ENCODE peak calls at places on chromosomes 7 and 10, in eight cellular contexts. D is CD4-positive, alpha-beta memory T cell; F is stimulated activated CD4-positive, alpha-beta T cell treated with anti-CD3 and anti-CD28 coated beads, Interleukin-1b, Interleukin-23, amount 100 ng/mL, for 48 hours; M is GM23338; O is T-helper 2 cell; A is activated CD4-positive, alpha-beta memory T cell treated with anti-CD3 and anti-CD28 coated beads for 36 hours; T is HEK293T; W is non-pigmented ciliary epithelial cell. U is an unnamed sample.

GRCh38 chr10:130737622-130738021 is 573.9 kb downstream of the TCERG1L start:
- DNase-seq in D (no peak), F (no peak), M (peak; percentile 44), O (no peak), A (no peak), T (no peak), W (no peak), U (no peak)

GRCh38 chr7:2978403-2978802 is 65.3 kb downstream of the CARD11 start:
- DNase-seq in D (peak; percentile 80), F (peak; percentile 92), M (peak; percentile 76), O (peak; percentile 53), A (peak; percentile 97), T (no peak), W (no peak), U (peak; percentile 99)

GRCh38 chr7:149166142-149166541 is 18.9 kb downstream of the ZNF398 start:
- DNase-seq in D (no peak), F (no peak), M (no peak), O (no peak), A (no peak), T (no peak), W (no peak), U (no peak)

GRCh38 chr7:47970750-47971149 is 8.7 kb downstream of the HUS1 start:
- DNase-seq in D (no peak), F (no peak), M (no peak), O (no peak), A (no peak), T (no peak), W (no peak), U (no peak)

GRCh38 chr10:63384675-63385074 is 81.1 kb downstream of the JMJD1C start:
- DNase-seq in D (no peak), F (no peak), M (no peak), O (no peak), A (no peak), T (no peak), W (no peak), U (no peak)

GRCh38 chr7:994592-995308 is 11.8 kb downstream of the CYP2W1 start:
- DNase-seq in D (no peak), F (no peak), M (no peak), O (no peak), A (no peak), T (no peak), W (no peak), U (no peak)

GRCh38 chr10:124467165-124467564 is 5.5 kb downstream of the LHPP start:
- DNase-seq in D (no peak), F (no peak), M (no peak), O (no peak), A (no peak), T (no peak), W (no peak), U (no peak)

GRCh38 chr7:44750921-44751571 is 2.4 kb downstream of the ZMIZ2 start:
- DNase-seq in D (peak; percentile 92), F (peak; percentile 27), M (no peak), O (peak; percentile 38), A (peak; percentile 78), T (no peak), W (no peak), U (peak; percentile 79)

GRCh38 chr7:133957860-133958259 is 169.3 kb upstream of the LRGUK start:
- DNase-seq in D (no peak), F (no peak), M (no peak), O (no peak), A (no peak), T (no peak), W (no peak), U (no peak)

GRCh38 chr7:38878694-38879457 is 30.1 kb downstream of the VPS41 start:
- DNase-seq in D (no peak), F (no peak), M (no peak), O (no peak), A (no peak), T (no peak), W (no peak), U (no peak)

GRCh38 chr7:159067870-159068787 is 76.5 kb downstream of the VIPR2 start:
- DNase-seq in D (no peak), F (no peak), M (no peak), O (peak; percentile 7), A (no peak), T (no peak), W (no peak), U (peak; percentile 14)

GRCh38 chr10:11286261-11286989 is 268.8 kb downstream of the CELF2 start:
- DNase-seq in D (no peak), F (no peak), M (no peak), O (peak; percentile 15), A (peak; percentile 59), T (no peak), W (no peak), U (no peak)

GRCh38 chr7:95435422-95435780 is 573 bp upstream of the PON2 start:
- DNase-seq in D (no peak), F (no peak), M (no peak), O (no peak), A (no peak), T (no peak), W (no peak), U (no peak)

GRCh38 chr10:119644215-119644826 is 6.9 kb upstream of the BAG3 start:
- DNase-seq in D (no peak), F (no peak), M (peak; percentile 61), O (no peak), A (no peak), T (peak; percentile 50), W (no peak), U (no peak)

GRCh38 chr10:71383972-71384687 is 12.6 kb upstream of the CDH23 start:
- DNase-seq in D (peak; percentile 56), F (peak; percentile 68), M (peak; percentile 78), O (peak; percentile 47), A (peak; percentile 81), T (peak; percentile 80), W (no peak), U (peak; percentile 84)

GRCh38 chr10:131179386-131179785 is 132.1 kb downstream of the TCERG1L start:
- DNase-seq in D (no peak), F (no peak), M (no peak), O (no peak), A (no peak), T (no peak), W (no peak), U (no peak)

GRCh38 chr10:129764901-129765663 is 199.0 kb downstream of the EBF3 start:
- DNase-seq in D (no peak), F (no peak), M (no peak), O (no peak), A (peak; percentile 4), T (no peak), W (no peak), U (no peak)

GRCh38 chr7:108809356-108809755 is 239.7 kb downstream of the DNAJB9 start:
- DNase-seq in D (no peak), F (no peak), M (no peak), O (no peak), A (no peak), T (no peak), W (no peak), U (no peak)

GRCh38 chr7:35869810-35870209 is 69.0 kb downstream of the SEPTIN7 start:
- DNase-seq in D (no peak), F (no peak), M (no peak), O (no peak), A (no peak), T (no peak), W (no peak), U (no peak)

GRCh38 chr10:132100556-132101349 is 35.0 kb downstream of the JAKMIP3 start:
- DNase-seq in D (no peak), F (no peak), M (no peak), O (no peak), A (no peak), T (no peak), W (no peak), U (no peak)

GRCh38 chr10:12489806-12490205 is 140.5 kb downstream of the CAMK1D start:
- DNase-seq in D (no peak), F (no peak), M (peak; percentile 46), O (no peak), A (no peak), T (no peak), W (no peak), U (no peak)

GRCh38 chr10:24552346-24553016 is 171.2 kb downstream of the ARHGAP21 start:
- DNase-seq in D (no peak), F (peak; percentile 40), M (peak; percentile 98), O (no peak), A (peak; percentile 13), T (peak; percentile 54), W (no peak), U (peak; percentile 14)

GRCh38 chr7:149007146-149007545 is 21.2 kb downstream of the PDIA4 start:
- DNase-seq in D (no peak), F (no peak), M (no peak), O (no peak), A (no peak), T (no peak), W (no peak), U (no peak)

GRCh38 chr7:16967174-16967868 is 85.5 kb upstream of the AGR3 start:
- DNase-seq in D (no peak), F (no peak), M (no peak), O (no peak), A (no peak), T (no peak), W (no peak), U (no peak)

GRCh38 chr7:139822855-139823254 is 6.2 kb upstream of the TBXAS1 start:
- DNase-seq in D (no peak), F (no peak), M (no peak), O (no peak), A (no peak), T (no peak), W (no peak), U (no peak)

GRCh38 chr7:87152897-87153641 is 816 bp downstream of the DMTF1 start:
- DNase-seq in D (peak; percentile 36), F (peak; percentile 18), M (peak; percentile 28), O (peak; percentile 31), A (peak; percentile 64), T (peak; percentile 9), W (no peak), U (peak; percentile 66)

GRCh38 chr10:59047180-59047579 is 129.3 kb upstream of the PHYHIPL start:
- DNase-seq in D (no peak), F (no peak), M (no peak), O (no peak), A (no peak), T (no peak), W (no peak), U (no peak)

GRCh38 chr10:61138728-61139127 is 194.7 kb upstream of the RHOBTB1 start:
- DNase-seq in D (no peak), F (no peak), M (no peak), O (no peak), A (no peak), T (no peak), W (no peak), U (no peak)

GRCh38 chr7:99365318-99366141 is 9.0 kb upstream of the ARPC1B start:
- DNase-seq in D (peak; percentile 66), F (peak; percentile 37), M (peak; percentile 66), O (peak; percentile 44), A (peak; percentile 67), T (peak; percentile 64), W (no peak), U (peak; percentile 71)

GRCh38 chr10:120477006-120477722 is 20.1 kb downstream of the PLPP4 start:
- DNase-seq in D (no peak), F (no peak), M (no peak), O (no peak), A (no peak), T (no peak), W (no peak), U (no peak)

GRCh38 chr10:131546086-131546810 is 234.7 kb upstream of the TCERG1L start:
- DNase-seq in D (no peak), F (no peak), M (no peak), O (no peak), A (no peak), T (no peak), W (no peak), U (no peak)

GRCh38 chr7:112097524-112097923 is 108.7 kb downstream of the DOCK4 start:
- DNase-seq in D (no peak), F (no peak), M (no peak), O (no peak), A (no peak), T (no peak), W (no peak), U (no peak)